ENCODE peak calls at places on chromosome 4, in seven cellular contexts. W, P, L, H, S, O and J are unnamed samples.

GRCh38 chr4:83074086-83074704 is 39.2 kb downstream of the COPS4 start:
- DNase-seq in W (no peak), P (no peak), L (peak), H (no peak), S (no peak), O (peak), J (no peak)

GRCh38 chr4:47852121-47852520 is 14.3 kb upstream of the CORIN start:
- DNase-seq in W (no peak), P (no peak), L (no peak), H (no peak), S (no peak), O (no peak), J (no peak)

GRCh38 chr4:126986828-126987227 is 645.9 kb upstream of the INTU start:
- DNase-seq in W (no peak), P (no peak), L (no peak), H (no peak), S (no peak), O (no peak), J (no peak)

GRCh38 chr4:84529169-84529751 is 30.2 kb upstream of the NKX6-1 start:
- DNase-seq in W (no peak), P (no peak), L (peak), H (no peak), S (no peak), O (no peak), J (no peak)

GRCh38 chr4:149465941-149466340 is 349.7 kb downstream of the IQCM start:
- DNase-seq in W (no peak), P (no peak), L (peak), H (no peak), S (no peak), O (no peak), J (no peak)

GRCh38 chr4:107719211-107719926 is 665 bp downstream of the PAPSS1 start:
- DNase-seq in W (no peak), P (no peak), L (peak), H (no peak), S (no peak), O (no peak), J (no peak)

GRCh38 chr4:1856920-1857699 is 1.2 kb upstream of the LETM1 start:
- DNase-seq in W (peak), P (no peak), L (peak), H (no peak), S (no peak), O (no peak), J (no peak)

GRCh38 chr4:99847362-99847976 is 30.8 kb downstream of the DAPP1 start:
- DNase-seq in W (no peak), P (no peak), L (no peak), H (no peak), S (peak), O (no peak), J (no peak)

GRCh38 chr4:56690393-56690971 is 9.4 kb upstream of the HOPX start:
- DNase-seq in W (no peak), P (no peak), L (no peak), H (no peak), S (no peak), O (no peak), J (no peak)

GRCh38 chr4:65120287-65120686 is 550.0 kb downstream of the EPHA5 start:
- DNase-seq in W (no peak), P (no peak), L (no peak), H (no peak), S (no peak), O (no peak), J (no peak)

GRCh38 chr4:187380181-187380581 is 615.4 kb upstream of the ZFP42 start:
- DNase-seq in W (no peak), P (peak), L (peak), H (no peak), S (no peak), O (no peak), J (no peak)

GRCh38 chr4:25767877-25768475 is 94.8 kb downstream of the SEL1L3 start:
- DNase-seq in W (no peak), P (no peak), L (peak), H (no peak), S (no peak), O (peak), J (no peak)

GRCh38 chr4:34323549-34324325 is 1920.6 kb downstream of the ARAP2 start:
- DNase-seq in W (no peak), P (no peak), L (peak), H (no peak), S (no peak), O (no peak), J (no peak)

GRCh38 chr4:26028793-26029511 is 114.9 kb downstream of the SMIM20 start:
- DNase-seq in W (peak), P (peak), L (peak), H (no peak), S (peak), O (peak), J (no peak)

GRCh38 chr4:54254116-54254914 is 25.2 kb downstream of the PDGFRA start:
- DNase-seq in W (no peak), P (no peak), L (no peak), H (no peak), S (no peak), O (no peak), J (no peak)

GRCh38 chr4:66974665-66975064 is 570.6 kb downstream of the CENPC start:
- DNase-seq in W (no peak), P (no peak), L (no peak), H (no peak), S (no peak), O (no peak), J (no peak)

GRCh38 chr4:110532901-110533589 is 57.1 kb downstream of the ENPEP start:
- DNase-seq in W (no peak), P (no peak), L (no peak), H (no peak), S (no peak), O (no peak), J (no peak)

GRCh38 chr4:145097821-145098674 is at the start of the genes ABCE1 and ANAPC10:
- DNase-seq in W (peak), P (peak), L (peak), H (peak), S (peak), O (peak), J (peak)

GRCh38 chr4:168484626-168485025 is 4.3 kb upstream of the DDX60L start:
- DNase-seq in W (no peak), P (no peak), L (no peak), H (no peak), S (no peak), O (no peak), J (no peak)

GRCh38 chr4:61540944-61541343 is 340.8 kb downstream of the ADGRL3 start:
- DNase-seq in W (peak), P (no peak), L (peak), H (no peak), S (no peak), O (no peak), J (no peak)

GRCh38 chr4:124936427-124936826 is 223.9 kb upstream of the ANKRD50 start:
- DNase-seq in W (no peak), P (peak), L (no peak), H (no peak), S (no peak), O (no peak), J (no peak)

GRCh38 chr4:143482753-143483362 is 30.6 kb upstream of the SMARCA5 start:
- DNase-seq in W (no peak), P (no peak), L (peak), H (no peak), S (no peak), O (peak), J (no peak)

GRCh38 chr4:44660396-44660795 is 9.0 kb upstream of the YIPF7 start:
- DNase-seq in W (no peak), P (no peak), L (no peak), H (no peak), S (no peak), O (no peak), J (no peak)

GRCh38 chr4:24024597-24024996 is 134.8 kb upstream of the PPARGC1A start:
- DNase-seq in W (no peak), P (no peak), L (no peak), H (no peak), S (no peak), O (no peak), J (no peak)

GRCh38 chr4:90137545-90137944 is 10.4 kb downstream of the CCSER1 start:
- DNase-seq in W (no peak), P (no peak), L (no peak), H (no peak), S (no peak), O (no peak), J (no peak)

GRCh38 chr4:186592961-186593586 is 37.7 kb upstream of the MTNR1A start:
- DNase-seq in W (no peak), P (no peak), L (no peak), H (no peak), S (no peak), O (no peak), J (no peak)

GRCh38 chr4:106270708-106271107 is 45.3 kb downstream of the TBCK start:
- DNase-seq in W (no peak), P (no peak), L (no peak), H (no peak), S (no peak), O (no peak), J (no peak)

GRCh38 chr4:1611501-1611870 is 72.6 kb downstream of the FAM53A start:
- DNase-seq in W (no peak), P (no peak), L (no peak), H (no peak), S (no peak), O (no peak), J (no peak)

GRCh38 chr4:105989411-105990242 is 94.4 kb downstream of the NPNT start:
- DNase-seq in W (no peak), P (no peak), L (no peak), H (no peak), S (no peak), O (no peak), J (no peak)

GRCh38 chr4:164924670-164925238 is 47.8 kb downstream of the APELA start:
- DNase-seq in W (no peak), P (no peak), L (no peak), H (no peak), S (no peak), O (no peak), J (no peak)

GRCh38 chr4:83207497-83208105 is 77.0 kb downstream of the COQ2 start:
- DNase-seq in W (no peak), P (no peak), L (peak), H (no peak), S (no peak), O (no peak), J (no peak)

GRCh38 chr4:163920426-163920825 is 425.9 kb downstream of the TMA16 start:
- DNase-seq in W (no peak), P (no peak), L (no peak), H (no peak), S (no peak), O (no peak), J (no peak)

GRCh38 chr4:70544279-70544870 is 26.0 kb downstream of the AMTN start:
- DNase-seq in W (no peak), P (no peak), L (no peak), H (no peak), S (no peak), O (no peak), J (no peak)

GRCh38 chr4:130233377-130234047 is 1137.6 kb downstream of the C4orf33 start:
- DNase-seq in W (no peak), P (no peak), L (no peak), H (no peak), S (no peak), O (no peak), J (no peak)

GRCh38 chr4:19462117-19462516 is 789.6 kb upstream of the SLIT2 start:
- DNase-seq in W (no peak), P (no peak), L (no peak), H (no peak), S (no peak), O (no peak), J (no peak)

GRCh38 chr4:185880571-185880970 is 68.6 kb upstream of the SORBS2 start:
- DNase-seq in W (no peak), P (no peak), L (peak), H (no peak), S (no peak), O (no peak), J (no peak)

GRCh38 chr4:79918292-79918691 is 154.7 kb downstream of the ANTXR2 start:
- DNase-seq in W (no peak), P (no peak), L (no peak), H (no peak), S (no peak), O (no peak), J (no peak)

GRCh38 chr4:7854697-7855370 is 84.8 kb downstream of the AFAP1 start:
- DNase-seq in W (no peak), P (no peak), L (no peak), H (no peak), S (peak), O (no peak), J (no peak)

GRCh38 chr4:7854211-7854610 is 85.5 kb downstream of the AFAP1 start:
- DNase-seq in W (no peak), P (no peak), L (no peak), H (no peak), S (no peak), O (no peak), J (no peak)

GRCh38 chr4:7853271-7853670 is 86.4 kb downstream of the AFAP1 start:
- DNase-seq in W (no peak), P (no peak), L (no peak), H (no peak), S (no peak), O (no peak), J (no peak)

GRCh38 chr4:7850489-7850888 is 89.2 kb downstream of the AFAP1 start:
- DNase-seq in W (no peak), P (no peak), L (no peak), H (no peak), S (no peak), O (no peak), J (no peak)

DNA sequence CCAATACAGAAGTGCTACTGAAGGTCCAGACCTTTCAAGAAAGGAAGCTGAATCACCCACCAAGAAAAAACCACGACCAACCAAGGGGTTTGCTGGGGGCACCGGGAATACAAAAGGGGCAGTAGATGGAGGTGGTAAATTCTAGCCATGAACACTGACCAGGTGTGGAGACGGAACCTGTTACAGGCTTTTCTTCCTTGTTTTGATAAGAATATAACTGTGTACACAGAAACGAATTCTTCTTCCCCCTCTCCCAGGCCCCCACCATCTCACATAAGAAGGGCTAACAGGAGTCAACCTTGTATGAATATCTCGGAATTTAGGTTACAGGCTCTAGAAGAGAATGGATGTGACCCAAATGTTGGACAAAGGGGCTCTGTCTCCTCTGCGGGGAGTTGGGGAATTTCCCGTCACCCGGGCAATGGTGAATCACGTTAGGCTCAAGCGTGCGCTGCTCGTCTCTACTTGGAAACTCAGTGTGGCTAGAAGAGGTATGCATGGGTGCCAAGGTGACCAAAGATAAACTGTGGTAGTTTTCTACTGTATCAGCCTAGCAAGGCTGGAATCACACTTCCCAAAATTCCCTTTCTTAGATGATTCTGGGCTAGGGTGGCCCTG is 87.0 kb downstream of the AFAP1 start:
- DNase-seq in W (no peak), P (no peak), L (no peak), H (no peak), S (no peak), O (no peak), J (no peak)
- TF ChIP-seq CTCF in W (no peak), P (no peak), L (no peak), H (no peak), S (no peak), O (no peak), J (no peak)

GRCh38 chr4:8886625-8887406 is 15.2 kb upstream of the HMX1 start:
- DNase-seq in W (no peak), P (no peak), L (no peak), H (no peak), S (no peak), O (no peak), J (no peak)
- TF ChIP-seq CTCF in W (no peak), P (no peak), L (peak), H (no peak), S (no peak), O (peak), J (no peak)

DNA sequence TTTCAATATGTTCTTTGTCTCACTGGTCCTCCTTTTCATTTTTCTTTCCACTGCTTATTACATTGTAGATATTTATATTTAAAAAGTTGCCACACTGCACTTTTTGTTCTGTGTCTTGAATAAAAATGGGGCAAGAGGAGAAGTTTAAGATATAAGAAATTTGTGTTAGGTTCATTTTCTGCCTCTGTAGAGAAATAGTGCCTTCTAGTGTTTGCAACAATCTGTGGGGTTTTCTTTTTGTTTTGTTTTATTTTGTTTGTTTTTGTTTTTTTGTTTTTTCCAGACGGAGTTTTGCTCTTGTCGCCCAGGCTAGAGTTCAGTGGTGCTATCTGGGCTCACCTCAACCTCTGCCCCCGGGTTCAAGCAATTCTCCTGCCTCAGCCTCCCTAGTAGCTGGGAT is 20.1 kb upstream of the SMIM14 start:
- DNase-seq in W (no peak), P (no peak), L (no peak), H (no peak), S (no peak), O (no peak), J (no peak)
- TF ChIP-seq CTCF in W (no peak), P (no peak), L (peak), H (peak), S (peak), O (no peak), J (no peak)

GRCh38 chr4:118684873-118685811 is at the start of gene METTL14:
- DNase-seq in W (peak), P (peak), L (peak), H (peak), S (peak), O (peak), J (peak)
- TF ChIP-seq CTCF in W (no peak), P (peak), L (no peak), H (no peak), S (no peak), O (peak), J (no peak)

DNA sequence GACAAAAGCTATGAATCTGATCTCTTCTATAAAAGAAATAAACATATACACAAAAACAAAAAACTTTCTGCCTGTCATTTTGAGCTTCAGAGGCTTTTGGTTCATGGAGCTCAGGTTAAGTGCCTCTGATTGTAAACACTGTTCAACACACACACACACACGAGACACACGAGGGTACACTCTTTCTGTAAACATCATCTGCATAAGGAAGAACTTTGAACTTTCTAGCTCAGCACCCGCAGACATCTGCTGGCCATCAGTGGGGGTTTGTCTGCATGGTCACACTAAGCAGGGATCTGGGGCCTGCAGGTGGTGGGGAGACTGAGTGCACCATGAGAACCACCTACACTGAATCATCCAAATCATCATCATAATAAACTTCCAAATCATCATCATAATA is 54.9 kb downstream of the STX18 start:
- DNase-seq in W (no peak), P (no peak), L (no peak), H (no peak), S (no peak), O (no peak), J (no peak)
- TF ChIP-seq CTCF in W (no peak), P (no peak), L (no peak), H (no peak), S (no peak), O (no peak), J (no peak)

GRCh38 chr4:128686810-128687209 is 122.7 kb upstream of the JADE1 start:
- DNase-seq in W (no peak), P (no peak), L (no peak), H (no peak), S (no peak), O (no peak), J (no peak)
- TF ChIP-seq CTCF in W (no peak), P (no peak), L (no peak), H (no peak), S (no peak), O (no peak), J (no peak)

DNA sequence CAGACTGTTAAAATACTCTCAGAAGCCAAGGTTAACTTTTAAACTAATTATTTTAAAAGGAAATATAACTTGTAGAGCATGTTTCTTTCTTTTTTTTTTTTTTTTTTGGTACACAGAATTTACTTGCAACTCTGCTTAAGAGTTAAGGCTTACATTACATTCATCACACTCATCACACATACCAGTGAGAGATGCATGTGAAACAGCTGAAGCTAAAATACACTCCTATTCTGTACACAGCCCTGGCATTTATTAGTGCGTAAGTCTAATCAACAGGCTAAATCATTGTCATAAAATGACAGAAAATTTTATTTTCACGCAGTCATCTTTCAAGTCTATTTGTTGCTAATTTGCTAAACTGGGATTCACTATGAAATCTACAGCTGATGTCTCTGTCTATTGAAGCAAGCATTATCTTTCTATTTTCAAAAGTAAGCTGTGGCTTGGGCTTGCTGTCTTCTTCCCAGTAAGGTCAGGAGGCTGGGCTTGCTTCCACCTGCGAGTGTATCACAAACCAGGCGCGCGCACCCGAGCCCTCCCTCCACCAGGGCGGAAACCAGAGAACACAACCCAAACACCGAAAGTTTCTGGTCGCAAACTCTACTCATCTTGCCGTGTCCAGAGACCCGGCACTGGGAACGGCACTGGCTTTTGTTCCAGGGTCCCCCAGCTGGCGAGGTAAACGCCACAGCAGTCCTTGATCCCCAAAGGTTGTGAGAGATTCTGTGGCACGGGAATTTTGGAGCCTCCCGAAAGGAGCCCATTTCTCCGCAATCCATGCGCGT is 3.9 kb downstream of the MAML3 start:
- DNase-seq in W (peak), P (peak), L (peak), H (peak), S (peak), O (peak), J (peak)
- TF ChIP-seq CTCF in W (no peak), P (no peak), L (no peak), H (no peak), S (no peak), O (peak), J (no peak)

DNA sequence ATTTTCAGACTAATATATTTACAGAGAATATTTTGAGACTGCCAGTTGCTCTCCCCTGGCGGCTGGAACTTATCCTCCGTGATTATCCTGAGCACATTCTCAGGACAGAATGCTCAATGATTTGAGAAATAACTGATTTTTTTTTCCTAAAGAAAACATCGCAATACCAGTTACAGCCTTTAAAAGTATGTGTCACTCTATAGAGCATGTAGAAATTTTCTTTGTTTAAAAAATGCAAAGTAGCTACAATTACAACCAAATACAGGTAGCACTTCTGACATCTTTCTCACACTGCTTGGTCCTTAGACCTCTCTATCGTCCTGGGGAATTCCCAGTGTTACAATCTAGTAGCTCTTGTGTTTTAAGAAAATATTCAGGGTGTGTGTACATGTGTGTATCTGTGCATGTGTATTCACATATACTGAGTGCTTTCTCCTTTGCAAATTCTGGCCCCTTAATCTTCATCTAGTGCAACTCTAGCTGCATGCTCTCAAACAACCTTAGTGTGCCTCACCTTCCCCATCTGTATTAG is 13.8 kb downstream of the APBB2 start:
- DNase-seq in W (no peak), P (no peak), L (no peak), H (no peak), S (no peak), O (no peak), J (no peak)
- TF ChIP-seq CTCF in W (no peak), P (no peak), L (no peak), H (no peak), S (no peak), O (peak), J (no peak)